ENCODE peak calls at places on chromosomes 6 and 20, in eight cellular contexts. L, H, G, Q, E, K, Z and P are unnamed samples.
A peak's percentile ranks its signal among the peaks of the same experiment; 100 is the strongest.

GRCh38 chr20:57124346-57124745 is 142.1 kb downstream of the BMP7 start:
- DNase-seq in L (no peak), H (no peak), G (no peak), Q (no peak), E (no peak), K (no peak), Z (no peak), P (no peak)

GRCh38 chr6:135089901-135090300 is 35.3 kb upstream of the HBS1L start:
- DNase-seq in L (no peak), H (no peak), G (no peak), Q (no peak), E (no peak), K (no peak), Z (no peak), P (no peak)

GRCh38 chr6:79070206-79070825 is 7.7 kb downstream of the PHIP start:
- DNase-seq in L (no peak), H (no peak), G (no peak), Q (peak; percentile 26), E (no peak), K (no peak), Z (peak; percentile 36), P (no peak)

GRCh38 chr6:123716506-123716905 is 79.8 kb upstream of the TRDN start:
- DNase-seq in L (no peak), H (no peak), G (no peak), Q (no peak), E (no peak), K (no peak), Z (no peak), P (no peak)

GRCh38 chr6:14716499-14717146 is 529.2 kb upstream of the JARID2 start:
- DNase-seq in L (no peak), H (no peak), G (no peak), Q (no peak), E (no peak), K (no peak), Z (no peak), P (no peak)

GRCh38 chr6:110859335-110859792 is 15.2 kb upstream of the AMD1 start:
- DNase-seq in L (peak; percentile 82), H (no peak), G (no peak), Q (no peak), E (no peak), K (no peak), Z (no peak), P (no peak)

GRCh38 chr6:32046450-32047083 is 8.4 kb downstream of the CYP21A2 start:
- DNase-seq in L (peak; percentile 70), H (no peak), G (no peak), Q (no peak), E (no peak), K (peak; percentile 57), Z (no peak), P (peak; percentile 71)

GRCh38 chr6:144131248-144131709 is 19.0 kb upstream of the STX11 start:
- DNase-seq in L (no peak), H (no peak), G (no peak), Q (peak; percentile 82), E (no peak), K (no peak), Z (peak; percentile 38), P (no peak)

GRCh38 chr6:44061375-44062104 is 65.7 kb downstream of the MRPL14 start:
- DNase-seq in L (no peak), H (no peak), G (no peak), Q (peak; percentile 84), E (no peak), K (no peak), Z (no peak), P (no peak)

GRCh38 chr6:156827382-156827781 is 50.2 kb downstream of the ARID1B start:
- DNase-seq in L (no peak), H (peak; percentile 46), G (no peak), Q (no peak), E (no peak), K (no peak), Z (no peak), P (no peak)

GRCh38 chr6:3227363-3228045 is at the start of gene TUBB2B:
- DNase-seq in L (no peak), H (peak; percentile 78), G (peak; percentile 85), Q (peak; percentile 37), E (no peak), K (no peak), Z (no peak), P (no peak)

GRCh38 chr20:19120011-19120410 is 92.4 kb upstream of the SLC24A3 start:
- DNase-seq in L (no peak), H (no peak), G (no peak), Q (no peak), E (no peak), K (no peak), Z (no peak), P (peak; percentile 18)

GRCh38 chr6:14379568-14379967 is 262.0 kb downstream of the CD83 start:
- DNase-seq in L (no peak), H (no peak), G (no peak), Q (no peak), E (no peak), K (no peak), Z (no peak), P (no peak)

GRCh38 chr6:138690975-138691594 is 82.5 kb upstream of the CCDC28A start:
- DNase-seq in L (no peak), H (no peak), G (no peak), Q (peak; percentile 6), E (no peak), K (no peak), Z (no peak), P (no peak)
- H3K4me3 ChIP-seq in L (no peak overlapping the region), H (peak overlapping the region; percentile 95), G (no peak overlapping the region), Q (peak overlapping the region; percentile 88), E (no peak overlapping the region), K (peak overlapping the region; percentile 76), Z (peak overlapping the region; percentile 79), P (no peak overlapping the region)

GRCh38 chr6:50724381-50725124 is 11.2 kb downstream of the TFAP2D start:
- DNase-seq in L (no peak), H (no peak), G (no peak), Q (no peak), E (no peak), K (no peak), Z (no peak), P (no peak)
- H3K27me3 ChIP-seq in L (peaks cover 56% of the 10 kb centered on the region), H (peaks cover 22% of the 10 kb centered on the region), G (peaks cover 100% of the 10 kb centered on the region), Q (peaks cover 2% of the 10 kb centered on the region), E (peaks cover 51% of the 10 kb centered on the region), K (peaks cover 43% of the 10 kb centered on the region), Z (peaks cover 6% of the 10 kb centered on the region), P (peaks cover 18% of the 10 kb centered on the region)

GRCh38 chr6:4756247-4756646 is 20.0 kb upstream of the CDYL start:
- DNase-seq in L (no peak), H (no peak), G (no peak), Q (peak; percentile 66), E (no peak), K (no peak), Z (no peak), P (no peak)
- H3K4me3 ChIP-seq in L (no peak overlapping the region), H (no peak overlapping the region), G (no peak overlapping the region), Q (no peak overlapping the region), E (no peak overlapping the region), K (no peak overlapping the region), Z (no peak overlapping the region), P (no peak overlapping the region)

DNA sequence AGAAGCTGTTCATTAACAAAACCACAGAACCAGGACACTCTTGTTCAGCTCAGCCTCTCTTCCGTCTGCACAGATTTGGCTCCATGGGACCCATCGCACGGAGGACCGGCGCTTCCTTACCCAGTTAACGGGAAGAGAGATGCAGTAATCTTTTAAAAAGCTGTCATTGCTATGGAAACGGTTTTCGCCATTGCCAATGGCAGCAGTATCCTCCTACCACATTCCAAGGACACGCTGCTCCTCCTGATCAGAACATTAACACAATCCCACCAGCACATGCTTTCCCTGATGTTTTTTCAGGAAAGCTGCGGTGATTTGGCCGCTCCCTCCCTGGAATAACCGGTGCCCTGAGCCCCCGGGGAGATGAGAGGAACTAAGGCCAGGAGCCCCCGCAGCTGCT is 2.8 kb downstream of the BNIP5 start:
- DNase-seq in L (no peak), H (no peak), G (no peak), Q (no peak), E (no peak), K (no peak), Z (no peak), P (no peak)
- H3K27me3 ChIP-seq in L (peaks cover 37% of the 10 kb centered on the region), H (no peaks in the 10 kb centered on the region), G (no peaks in the 10 kb centered on the region), Q (peaks cover 75% of the 10 kb centered on the region), E (no peaks in the 10 kb centered on the region), K (no peaks in the 10 kb centered on the region), Z (peaks cover 44% of the 10 kb centered on the region), P (peaks cover 6% of the 10 kb centered on the region)

DNA sequence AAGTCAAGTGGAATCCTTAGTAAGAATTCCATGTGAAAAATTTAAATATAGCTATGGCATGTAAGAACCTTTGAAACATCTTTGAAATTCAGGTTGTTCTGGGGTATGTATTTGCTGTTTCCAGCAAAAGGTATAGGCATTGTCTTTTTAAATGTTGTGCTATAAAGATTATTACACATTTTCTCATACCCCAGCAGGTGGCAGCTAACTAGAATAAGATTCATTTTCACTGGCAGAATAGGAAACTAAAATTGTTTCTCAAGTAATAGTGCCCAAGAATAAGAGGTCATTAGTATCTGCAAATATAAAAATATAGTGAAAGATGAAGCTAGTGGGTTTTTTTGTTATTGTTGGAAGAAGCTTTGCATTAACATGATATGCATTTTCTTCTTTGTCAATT is 1.8 kb downstream of the GRIK2 start:
- DNase-seq in L (no peak), H (no peak), G (no peak), Q (no peak), E (no peak), K (no peak), Z (no peak), P (no peak)
- H3K4me3 ChIP-seq in L (no peak overlapping the region), H (no peak overlapping the region), G (no peak overlapping the region), Q (peak overlapping the region; percentile 1), E (no peak overlapping the region), K (no peak overlapping the region), Z (no peak overlapping the region), P (no peak overlapping the region)

GRCh38 chr6:149924933-149925252 is 2.0 kb upstream of the RAET1G start:
- DNase-seq in L (peak; percentile 49), H (no peak), G (no peak), Q (no peak), E (no peak), K (no peak), Z (no peak), P (no peak)
- H3K27me3 ChIP-seq in L (peaks cover 77% of the 10 kb centered on the region), H (peaks cover 4% of the 10 kb centered on the region), G (peaks cover 90% of the 10 kb centered on the region), Q (peaks cover 8% of the 10 kb centered on the region), E (peaks cover 58% of the 10 kb centered on the region), K (peaks cover 70% of the 10 kb centered on the region), Z (peaks cover 8% of the 10 kb centered on the region), P (no peaks in the 10 kb centered on the region)

GRCh38 chr6:37375376-37375775 is 21.6 kb downstream of the RNF8 start:
- DNase-seq in L (no peak), H (no peak), G (no peak), Q (no peak), E (no peak), K (no peak), Z (no peak), P (no peak)
- H3K4me3 ChIP-seq in L (no peak overlapping the region), H (no peak overlapping the region), G (no peak overlapping the region), Q (no peak overlapping the region), E (no peak overlapping the region), K (no peak overlapping the region), Z (no peak overlapping the region), P (no peak overlapping the region)

GRCh38 chr6:1137849-1138248 is 174.0 kb upstream of the FOXQ1 start:
- DNase-seq in L (no peak), H (no peak), G (no peak), Q (no peak), E (no peak), K (no peak), Z (no peak), P (no peak)
- H3K27me3 ChIP-seq in L (no peaks in the 10 kb centered on the region), H (no peaks in the 10 kb centered on the region), G (no peaks in the 10 kb centered on the region), Q (no peaks in the 10 kb centered on the region), E (no peaks in the 10 kb centered on the region), K (no peaks in the 10 kb centered on the region), Z (no peaks in the 10 kb centered on the region), P (no peaks in the 10 kb centered on the region)